ENCODE peak calls at places on chromosomes 12 and 14, in five cellular contexts. X is NAMALWA; E is stimulated activated CD4-positive, alpha-beta T cell treated with anti-CD3 and anti-CD28 coated beads, Interleukin-1b, Interleukin-23, amount 100 ng/mL, for 24 hours; N is OCI-M1; A is A549. T is an unnamed sample.

GRCh38 chr12:128567730-128568129 is 256.0 kb downstream of the SLC15A4 start:
- DNase-seq in X (no peak), A (no peak), E (no peak), N (no peak), T (no peak)

GRCh38 chr14:21454843-21455550 is 926 bp downstream of the CHD8 start:
- DNase-seq in X (peak; percentile 24), A (no peak), E (no peak), N (peak; percentile 34), T (peak; percentile 53)

GRCh38 chr14:32637582-32637981 is 301.1 kb upstream of the NPAS3 start:
- DNase-seq in X (no peak), N (no peak), A (no peak), E (no peak), T (no peak)

GRCh38 chr14:104223810-104224515 is 85.6 kb downstream of the KIF26A start:
- DNase-seq in E (no peak), A (no peak), N (no peak), X (no peak), T (no peak)

GRCh38 chr12:12032771-12033588 is 37.8 kb upstream of the BCL2L14 start:
- DNase-seq in X (peak; percentile 75), N (peak; percentile 72), E (peak; percentile 47), A (peak; percentile 71), T (peak; percentile 75)

GRCh38 chr14:50792058-50792477 is 38.9 kb downstream of the NIN start:
- DNase-seq in A (no peak), E (no peak), X (peak; percentile 47), N (no peak), T (no peak)

GRCh38 chr12:68378859-68379628 is 46.9 kb upstream of the MDM1 start:
- DNase-seq in N (peak; percentile 77), A (no peak), X (no peak), E (no peak), T (no peak)

GRCh38 chr14:64915797-64916196 is 1.5 kb downstream of the CHURC1 start:
- DNase-seq in X (no peak), A (no peak), E (no peak), N (peak; percentile 24), T (no peak)

GRCh38 chr12:26636710-26637328 is 196.2 kb downstream of the ITPR2 start:
- DNase-seq in X (no peak), E (no peak), N (no peak), A (peak; percentile 31), T (peak; percentile 25)

GRCh38 chr12:52874573-52875435 is 26.0 kb upstream of the KRT78 start:
- DNase-seq in E (no peak), X (no peak), N (no peak), A (no peak), T (no peak)

GRCh38 chr14:100890044-100890443 is 13.5 kb downstream of the RTL1 start:
- DNase-seq in N (no peak), X (no peak), E (no peak), A (no peak), T (no peak)

GRCh38 chr14:96852823-96853422 is 55.7 kb downstream of the VRK1 start:
- DNase-seq in N (peak; percentile 58), X (peak; percentile 65), E (no peak), A (peak; percentile 6), T (peak; percentile 61)

GRCh38 chr14:69931960-69932359 is 52.7 kb downstream of the SMOC1 start:
- DNase-seq in X (no peak), N (no peak), A (no peak), E (no peak), T (no peak)

GRCh38 chr14:30180219-30180618 is 252.6 kb upstream of the PRKD1 start:
- DNase-seq in A (no peak), X (no peak), N (no peak), E (no peak), T (no peak)

GRCh38 chr14:101600336-101600890 is 39.1 kb downstream of the DIO3 start:
- DNase-seq in X (no peak), A (no peak), E (no peak), N (no peak), T (no peak)

GRCh38 chr14:80996049-80996901 is 40.9 kb downstream of the TSHR start:
- DNase-seq in E (no peak), X (peak; percentile 87), N (peak; percentile 84), A (peak; percentile 65), T (peak; percentile 31)